ENCODE peak calls at places on chromosomes 2 and 18, in four cellular contexts. D, K, A and B are unnamed samples.

GRCh38 chr2:72144746-72145657 is 2.7 kb downstream of the CYP26B1 start:
- DNase-seq in D (no peak), K (no peak), A (peak; percentile 88), B (no peak)

GRCh38 chr18:79241755-79242154 is 154.0 kb upstream of the NFATC1 start:
- DNase-seq in D (no peak), K (no peak), A (no peak), B (no peak)

GRCh38 chr2:197453914-197454398 is 604 bp downstream of the COQ10B start:
- DNase-seq in D (no peak), A (no peak), K (no peak), B (peak; percentile 75)

GRCh38 chr2:164917296-164917903 is 37.9 kb downstream of the SLC38A11 start:
- DNase-seq in D (no peak), A (peak; percentile 56), K (no peak), B (no peak)

GRCh38 chr2:141806090-141806489 is 324.7 kb downstream of the LRP1B start:
- DNase-seq in A (no peak), D (no peak), K (no peak), B (no peak)

GRCh38 chr18:38362286-38362792 is 796.7 kb upstream of the CELF4 start:
- DNase-seq in A (no peak), K (no peak), D (no peak), B (no peak)

GRCh38 chr2:239946570-239947311 is 78.4 kb downstream of the NDUFA10 start:
- DNase-seq in D (no peak), K (no peak), A (no peak), B (no peak)

GRCh38 chr2:240792658-240793312 is 27.2 kb downstream of the KIF1A start:
- DNase-seq in A (no peak), K (no peak), D (no peak), B (no peak)

GRCh38 chr2:43436431-43436830 is 159.4 kb downstream of the THADA start:
- DNase-seq in K (no peak), A (no peak), D (no peak), B (no peak)

GRCh38 chr2:72778410-72778809 is 47.4 kb downstream of the EXOC6B start:
- DNase-seq in K (no peak), D (no peak), A (peak; percentile 82), B (no peak)

GRCh38 chr2:215052810-215053209 is 85.6 kb downstream of the ABCA12 start:
- DNase-seq in A (no peak), K (no peak), D (no peak), B (no peak)

GRCh38 chr2:132999421-132999820 is 329.4 kb upstream of the LYPD1 start:
- DNase-seq in A (no peak), K (no peak), D (no peak), B (no peak)

GRCh38 chr2:177147093-177147694 is 65.4 kb upstream of the HNRNPA3 start:
- DNase-seq in K (no peak), D (peak; percentile 30), A (peak; percentile 69), B (no peak)

GRCh38 chr2:144372484-144373195 is 147.3 kb downstream of the ZEB2 start:
- DNase-seq in D (no peak), A (no peak), K (no peak), B (no peak)